ENCODE peak calls at places on chromosomes 2 and 18, in seven cellular contexts. I is fibroblast of mammary gland, J is GM06990, D is choroid plexus epithelial cell, R is endothelial cell, E is neural progenitor cell, Z is HFF-Myc. W is an unnamed sample.
A peak's percentile ranks its signal among the peaks of the same experiment; 100 is the strongest.

GRCh38 chr18:5839102-5839501 is 56.2 kb downstream of the TMEM200C start:
- DNase-seq in I (no peak), J (no peak), D (no peak), R (no peak), E (no peak), Z (no peak), W (no peak)

GRCh38 chr2:10876394-10876793 is 35.3 kb upstream of the KCNF1 start:
- DNase-seq in I (no peak), J (no peak), D (no peak), R (no peak), E (no peak), Z (no peak), W (no peak)

GRCh38 chr18:73793386-73793785 is 354.2 kb downstream of the FBXO15 start:
- DNase-seq in I (peak; percentile 8), J (no peak), D (peak; percentile 77), R (no peak), E (no peak), Z (no peak), W (no peak)

GRCh38 chr18:48835119-48835518 is 115.6 kb downstream of the SMAD7 start:
- DNase-seq in I (no peak), J (no peak), D (no peak), R (no peak), E (no peak), Z (no peak), W (no peak)

GRCh38 chr2:101508636-101509035 is 33.7 kb upstream of the RFX8 start:
- DNase-seq in I (no peak), J (no peak), D (no peak), R (no peak), E (no peak), Z (no peak), W (no peak)

GRCh38 chr2:206920310-206920709 is 19.0 kb upstream of the CPO start:
- DNase-seq in I (no peak), J (no peak), D (peak; percentile 13), R (no peak), E (no peak), Z (no peak), W (no peak)

GRCh38 chr2:169476459-169476858 is 2.8 kb upstream of the BBS5 start:
- DNase-seq in I (peak; percentile 73), J (no peak), D (peak; percentile 42), R (no peak), E (no peak), Z (no peak), W (no peak)

GRCh38 chr2:145016711-145017110 is 496.8 kb upstream of the ZEB2 start:
- DNase-seq in I (no peak), J (no peak), D (no peak), R (no peak), E (no peak), Z (no peak), W (no peak)

GRCh38 chr2:181066333-181066732 is 85.9 kb downstream of the UBE2E3 start:
- DNase-seq in I (no peak), J (no peak), D (peak; percentile 52), R (no peak), E (no peak), Z (no peak), W (no peak)

GRCh38 chr2:158305501-158305900 is 151.1 kb downstream of the CCDC148 start:
- DNase-seq in I (peak; percentile 6), J (no peak), D (peak; percentile 42), R (no peak), E (no peak), Z (no peak), W (no peak)

GRCh38 chr18:48042431-48042830 is 112.0 kb upstream of the SMAD2 start:
- DNase-seq in I (no peak), J (no peak), D (no peak), R (no peak), E (no peak), Z (no peak), W (no peak)

GRCh38 chr2:191225690-191226089 is 19.5 kb upstream of the MYO1B start:
- DNase-seq in I (no peak), J (no peak), D (peak; percentile 51), R (no peak), E (no peak), Z (no peak), W (no peak)

GRCh38 chr2:191226196-191226595 is 19.0 kb upstream of the MYO1B start:
- DNase-seq in I (peak; percentile 52), J (no peak), D (peak; percentile 63), R (no peak), E (no peak), Z (no peak), W (no peak)

GRCh38 chr2:191222952-191223351 is 22.3 kb upstream of the MYO1B start:
- DNase-seq in I (peak; percentile 51), J (no peak), D (peak; percentile 44), R (no peak), E (no peak), Z (no peak), W (no peak)

GRCh38 chr2:191222507-191222906 is 22.7 kb upstream of the MYO1B start:
- DNase-seq in I (peak; percentile 83), J (no peak), D (peak; percentile 79), R (no peak), E (no peak), Z (no peak), W (no peak)

DNA sequence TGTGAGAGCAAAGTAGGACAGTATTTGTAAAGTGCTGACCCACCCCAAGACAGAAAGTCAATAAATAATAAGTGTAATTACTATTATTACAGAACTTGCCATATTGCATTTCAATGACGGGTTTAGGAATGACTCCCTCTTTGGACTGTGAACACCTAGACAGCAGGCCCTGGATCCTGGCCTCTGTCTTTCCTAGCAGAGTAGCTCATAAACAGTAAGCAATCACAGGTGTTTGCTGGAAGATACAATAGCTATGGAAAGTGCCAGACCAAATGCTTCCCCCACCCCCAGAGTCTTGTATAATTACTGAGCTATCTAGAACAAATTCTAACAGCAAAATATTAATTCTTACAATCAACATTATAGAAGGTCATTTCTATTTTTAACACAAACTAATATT is 20.1 kb upstream of the MYO1B start:
- DNase-seq in I (no peak), J (no peak), D (no peak), R (no peak), E (no peak), Z (no peak), W (no peak)
- TF ChIP-seq CTCF in I (no peak), J (no peak), D (no peak), R (no peak), E (no peak), Z (no peak), W (no peak)

GRCh38 chr2:137168564-137168963 is 403.2 kb downstream of the THSD7B start:
- DNase-seq in I (peak; percentile 75), J (no peak), D (peak; percentile 4), R (no peak), E (no peak), Z (no peak), W (no peak)

GRCh38 chr2:137178955-137179377 is 413.6 kb downstream of the THSD7B start:
- DNase-seq in I (peak; percentile 89), J (no peak), D (peak; percentile 23), R (no peak), E (no peak), Z (no peak), W (no peak)

GRCh38 chr2:137172162-137172561 is 406.8 kb downstream of the THSD7B start:
- DNase-seq in I (no peak), J (no peak), D (peak; percentile 2), R (no peak), E (no peak), Z (no peak), W (no peak)

GRCh38 chr2:137167651-137168050 is 402.3 kb downstream of the THSD7B start:
- DNase-seq in I (no peak), J (no peak), D (no peak), R (no peak), E (no peak), Z (no peak), W (no peak)

GRCh38 chr2:137173514-137173913 is 408.2 kb downstream of the THSD7B start:
- DNase-seq in I (peak; percentile 84), J (peak; percentile 13), D (peak; percentile 63), R (no peak), E (no peak), Z (no peak), W (no peak)
- TF ChIP-seq CTCF in I (peak; percentile 56), J (peak; percentile 43), D (peak; percentile 37), R (peak; percentile 59), E (peak; percentile 40), Z (peak; percentile 45), W (peak; percentile 52)

GRCh38 chr2:218895326-218895725 is 14.7 kb downstream of the WNT10A start:
- DNase-seq in I (no peak), J (no peak), D (no peak), R (no peak), E (no peak), Z (no peak), W (no peak)
- TF ChIP-seq CTCF in I (no peak), J (no peak), D (no peak), R (no peak), E (no peak), Z (no peak), W (no peak)

GRCh38 chr2:79235135-79235534 is 75.6 kb upstream of the REG3A start:
- DNase-seq in I (no peak), J (no peak), D (no peak), R (peak; percentile 18), E (peak; percentile 10), Z (no peak), W (no peak)
- TF ChIP-seq CTCF in I (no peak), J (no peak), D (no peak), R (peak; percentile 24), E (peak; percentile 42), Z (no peak), W (peak; percentile 37)

GRCh38 chr2:128833628-128834027 is 515.0 kb upstream of the HS6ST1 start:
- DNase-seq in I (no peak), J (no peak), D (no peak), R (no peak), E (no peak), Z (no peak), W (no peak)
- TF ChIP-seq CTCF in I (no peak), J (no peak), D (no peak), R (no peak), E (no peak), Z (no peak), W (no peak)

GRCh38 chr2:33599175-33599942 is at the start of gene FAM98A:
- DNase-seq in I (peak; percentile 98), J (peak; percentile 98), D (peak; percentile 99), R (peak; percentile 99), E (peak; percentile 98), Z (peak; percentile 95), W (peak; percentile 98)
- TF ChIP-seq CTCF in I (no peak), J (peak; percentile 27), D (peak; percentile 28), R (no peak), E (peak; percentile 41), Z (no peak), W (peak; percentile 17)

GRCh38 chr2:54114936-54115283 is 505 bp upstream of the ACYP2 start:
- DNase-seq in I (no peak), J (no peak), D (no peak), R (no peak), E (no peak), Z (no peak), W (no peak)
- TF ChIP-seq CTCF in I (no peak), J (no peak), D (no peak), R (no peak), E (no peak), Z (no peak), W (no peak)

W was measured in neural crest cell.